ENCODE peak calls at places on chromosomes 11 and 22, in seven cellular contexts. One of them, this sample, is unnamed. For H3K9me3, the result is how much of the 10 kb centered on the place peaks cover.

GRCh38 chr11:48880021-48880441 is 103.7 kb downstream of the TRIM51G start:
- DNase-seq in CD4-positive, alpha-beta T cell: no peak
- DNase-seq in naive thymus-derived CD4-positive, alpha-beta T cell: no peak
- DNase-seq in PC-3: no peak
- DNase-seq in lung: no peak
- DNase-seq in GM12878: no peak
- DNase-seq in cardiac muscle cell: no peak
- DNase-seq in this sample: no peak

GRCh38 chr11:131195801-131196517 is 174.5 kb upstream of the NTM start:
- DNase-seq in cardiac muscle cell: peak
- DNase-seq in lung: peak
- DNase-seq in CD4-positive, alpha-beta T cell: no peak
- DNase-seq in naive thymus-derived CD4-positive, alpha-beta T cell: no peak
- DNase-seq in PC-3: peak
- DNase-seq in GM12878: no peak
- DNase-seq in this sample: no peak

GRCh38 chr22:26968873-26969272 is 311.5 kb downstream of the MIAT start:
- DNase-seq in CD4-positive, alpha-beta T cell: no peak
- DNase-seq in naive thymus-derived CD4-positive, alpha-beta T cell: no peak
- DNase-seq in GM12878: no peak
- DNase-seq in cardiac muscle cell: no peak
- DNase-seq in lung: no peak
- DNase-seq in PC-3: peak
- DNase-seq in this sample: no peak

GRCh38 chr11:102283088-102283487 is 34.2 kb upstream of the BIRC3 start:
- DNase-seq in GM12878: no peak
- DNase-seq in lung: no peak
- DNase-seq in PC-3: no peak
- DNase-seq in cardiac muscle cell: no peak
- DNase-seq in CD4-positive, alpha-beta T cell: no peak
- DNase-seq in naive thymus-derived CD4-positive, alpha-beta T cell: no peak
- DNase-seq in this sample: no peak

GRCh38 chr11:120137611-120138521 is at the start of gene TRIM29:
- DNase-seq in cardiac muscle cell: no peak
- DNase-seq in PC-3: peak
- DNase-seq in naive thymus-derived CD4-positive, alpha-beta T cell: no peak
- DNase-seq in GM12878: no peak
- DNase-seq in CD4-positive, alpha-beta T cell: no peak
- DNase-seq in lung: peak
- DNase-seq in this sample: no peak

GRCh38 chr11:106391771-106392412 is 314.4 kb downstream of the AASDHPPT start:
- DNase-seq in PC-3: peak
- DNase-seq in CD4-positive, alpha-beta T cell: no peak
- DNase-seq in cardiac muscle cell: peak
- DNase-seq in GM12878: no peak
- DNase-seq in lung: no peak
- DNase-seq in naive thymus-derived CD4-positive, alpha-beta T cell: no peak
- DNase-seq in this sample: no peak

GRCh38 chr11:27215471-27216267 is 147.3 kb downstream of the CCDC34 start:
- DNase-seq in cardiac muscle cell: no peak
- DNase-seq in GM12878: no peak
- DNase-seq in naive thymus-derived CD4-positive, alpha-beta T cell: no peak
- DNase-seq in lung: peak
- DNase-seq in PC-3: no peak
- DNase-seq in CD4-positive, alpha-beta T cell: no peak
- DNase-seq in this sample: no peak

GRCh38 chr22:23831781-23832180 is 7.0 kb downstream of the DERL3 start:
- DNase-seq in cardiac muscle cell: no peak
- DNase-seq in CD4-positive, alpha-beta T cell: no peak
- DNase-seq in naive thymus-derived CD4-positive, alpha-beta T cell: no peak
- DNase-seq in PC-3: no peak
- DNase-seq in lung: no peak
- DNase-seq in GM12878: no peak
- DNase-seq in this sample: no peak

GRCh38 chr11:95490625-95491024 is 259.6 kb upstream of the SESN3 start:
- DNase-seq in cardiac muscle cell: no peak
- DNase-seq in PC-3: no peak
- DNase-seq in lung: no peak
- DNase-seq in naive thymus-derived CD4-positive, alpha-beta T cell: no peak
- DNase-seq in GM12878: no peak
- DNase-seq in CD4-positive, alpha-beta T cell: no peak
- DNase-seq in this sample: no peak

GRCh38 chr11:70590356-70590991 is 192.1 kb downstream of the CTTN start:
- DNase-seq in naive thymus-derived CD4-positive, alpha-beta T cell: no peak
- DNase-seq in GM12878: no peak
- DNase-seq in CD4-positive, alpha-beta T cell: no peak
- DNase-seq in cardiac muscle cell: no peak
- DNase-seq in PC-3: no peak
- DNase-seq in lung: no peak
- DNase-seq in this sample: no peak

GRCh38 chr22:39432361-39432811 is 24.4 kb upstream of the MGAT3 start:
- DNase-seq in naive thymus-derived CD4-positive, alpha-beta T cell: no peak
- DNase-seq in lung: no peak
- DNase-seq in GM12878: no peak
- DNase-seq in cardiac muscle cell: no peak
- DNase-seq in PC-3: no peak
- DNase-seq in CD4-positive, alpha-beta T cell: no peak
- DNase-seq in this sample: no peak

GRCh38 chr11:66015094-66015881 is 3.5 kb downstream of the CST6 start:
- DNase-seq in lung: no peak
- DNase-seq in PC-3: peak
- DNase-seq in GM12878: no peak
- DNase-seq in naive thymus-derived CD4-positive, alpha-beta T cell: no peak
- DNase-seq in cardiac muscle cell: peak
- DNase-seq in CD4-positive, alpha-beta T cell: no peak
- DNase-seq in this sample: no peak

GRCh38 chr22:30413001-30413400 is 12.6 kb upstream of the MTFP1 start:
- DNase-seq in PC-3: no peak
- DNase-seq in cardiac muscle cell: no peak
- DNase-seq in CD4-positive, alpha-beta T cell: no peak
- DNase-seq in lung: no peak
- DNase-seq in GM12878: no peak
- DNase-seq in naive thymus-derived CD4-positive, alpha-beta T cell: no peak
- DNase-seq in this sample: no peak

GRCh38 chr11:10824888-10825287 is 16.2 kb upstream of the EIF4G2 start:
- DNase-seq in GM12878: no peak
- DNase-seq in cardiac muscle cell: no peak
- DNase-seq in PC-3: no peak
- DNase-seq in CD4-positive, alpha-beta T cell: no peak
- DNase-seq in naive thymus-derived CD4-positive, alpha-beta T cell: no peak
- DNase-seq in lung: no peak
- DNase-seq in this sample: no peak

GRCh38 chr11:106917973-106918372 is 100.3 kb downstream of the GUCY1A2 start:
- DNase-seq in GM12878: no peak
- DNase-seq in CD4-positive, alpha-beta T cell: no peak
- DNase-seq in cardiac muscle cell: peak
- DNase-seq in naive thymus-derived CD4-positive, alpha-beta T cell: no peak
- DNase-seq in PC-3: peak
- DNase-seq in lung: no peak
- DNase-seq in this sample: no peak

DNA sequence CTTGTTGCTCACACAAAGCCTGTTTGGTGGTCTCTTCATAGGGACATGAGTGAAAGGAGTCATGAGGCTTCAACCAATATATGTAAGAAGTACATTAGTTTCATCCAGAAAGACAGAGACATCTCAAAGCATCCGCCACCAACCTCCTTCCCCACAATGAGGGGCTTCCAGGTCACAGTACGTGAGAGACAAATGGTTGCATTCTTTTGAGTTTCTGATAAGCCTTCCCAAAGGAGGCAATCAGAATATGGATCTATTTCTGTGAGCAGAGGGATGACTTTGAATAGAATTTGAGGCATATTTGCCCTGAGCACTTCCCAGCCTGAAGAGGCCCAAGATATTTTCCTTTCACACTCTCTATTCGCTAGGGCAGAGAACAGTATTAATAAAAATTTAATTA is 931.1 kb downstream of the FAM181B start:
- DNase-seq in lung: no peak
- DNase-seq in GM12878: no peak
- DNase-seq in PC-3: no peak
- DNase-seq in naive thymus-derived CD4-positive, alpha-beta T cell: no peak
- DNase-seq in cardiac muscle cell: no peak
- DNase-seq in CD4-positive, alpha-beta T cell: no peak
- DNase-seq in this sample: no peak
- H3K27ac ChIP-seq in lung: no peak
- H3K27ac ChIP-seq in GM12878: no peak
- H3K27ac ChIP-seq in PC-3: no peak
- H3K27ac ChIP-seq in naive thymus-derived CD4-positive, alpha-beta T cell: no peak
- H3K27ac ChIP-seq in cardiac muscle cell: no peak
- H3K27ac ChIP-seq in CD4-positive, alpha-beta T cell: no peak
- H3K27ac ChIP-seq in this sample: no peak

GRCh38 chr22:25085156-25085555 is 114.5 kb upstream of the CRYBB3 start:
- DNase-seq in GM12878: no peak
- DNase-seq in naive thymus-derived CD4-positive, alpha-beta T cell: no peak
- DNase-seq in lung: no peak
- DNase-seq in cardiac muscle cell: no peak
- DNase-seq in PC-3: no peak
- DNase-seq in CD4-positive, alpha-beta T cell: no peak
- DNase-seq in this sample: no peak

GRCh38 chr22:25083414-25084166 is 116.1 kb upstream of the CRYBB3 start:
- DNase-seq in naive thymus-derived CD4-positive, alpha-beta T cell: no peak
- DNase-seq in cardiac muscle cell: no peak
- DNase-seq in CD4-positive, alpha-beta T cell: no peak
- DNase-seq in PC-3: no peak
- DNase-seq in GM12878: no peak
- DNase-seq in lung: no peak
- DNase-seq in this sample: no peak

GRCh38 chr22:25086902-25087282 is 112.8 kb upstream of the CRYBB3 start:
- DNase-seq in PC-3: no peak
- DNase-seq in GM12878: no peak
- DNase-seq in lung: no peak
- DNase-seq in cardiac muscle cell: no peak
- DNase-seq in CD4-positive, alpha-beta T cell: no peak
- DNase-seq in naive thymus-derived CD4-positive, alpha-beta T cell: no peak
- DNase-seq in this sample: no peak

GRCh38 chr22:25084405-25085107 is 115.1 kb upstream of the CRYBB3 start:
- DNase-seq in naive thymus-derived CD4-positive, alpha-beta T cell: no peak
- DNase-seq in lung: no peak
- DNase-seq in PC-3: no peak
- DNase-seq in CD4-positive, alpha-beta T cell: no peak
- DNase-seq in GM12878: no peak
- DNase-seq in cardiac muscle cell: no peak
- DNase-seq in this sample: no peak

GRCh38 chr22:25085930-25086901 is 113.4 kb upstream of the CRYBB3 start:
- DNase-seq in GM12878: peak
- DNase-seq in PC-3: no peak
- DNase-seq in cardiac muscle cell: peak
- DNase-seq in lung: no peak
- DNase-seq in naive thymus-derived CD4-positive, alpha-beta T cell: no peak
- DNase-seq in CD4-positive, alpha-beta T cell: no peak
- DNase-seq in this sample: no peak
- H3K9me3 ChIP-seq in GM12878: under half
- H3K9me3 ChIP-seq in PC-3: under half
- H3K9me3 ChIP-seq in cardiac muscle cell: under half
- H3K9me3 ChIP-seq in lung: under half
- H3K9me3 ChIP-seq in naive thymus-derived CD4-positive, alpha-beta T cell: under half
- H3K9me3 ChIP-seq in CD4-positive, alpha-beta T cell: under half
- H3K9me3 ChIP-seq in this sample: under half

GRCh38 chr22:44701187-44701586 is 817 bp upstream of the PRR5 start:
- DNase-seq in cardiac muscle cell: no peak
- DNase-seq in lung: no peak
- DNase-seq in naive thymus-derived CD4-positive, alpha-beta T cell: no peak
- DNase-seq in CD4-positive, alpha-beta T cell: no peak
- DNase-seq in GM12878: no peak
- DNase-seq in PC-3: no peak
- DNase-seq in this sample: no peak
- H3K27ac ChIP-seq in cardiac muscle cell: no peak
- H3K27ac ChIP-seq in lung: no peak
- H3K27ac ChIP-seq in naive thymus-derived CD4-positive, alpha-beta T cell: peak
- H3K27ac ChIP-seq in CD4-positive, alpha-beta T cell: peak
- H3K27ac ChIP-seq in GM12878: no peak
- H3K27ac ChIP-seq in PC-3: no peak
- H3K27ac ChIP-seq in this sample: peak

GRCh38 chr11:6400431-6401345 is 10.4 kb downstream of the SMPD1 start:
- DNase-seq in naive thymus-derived CD4-positive, alpha-beta T cell: no peak
- DNase-seq in cardiac muscle cell: no peak
- DNase-seq in lung: no peak
- DNase-seq in CD4-positive, alpha-beta T cell: no peak
- DNase-seq in PC-3: no peak
- DNase-seq in GM12878: no peak
- DNase-seq in this sample: no peak
- H3K9me3 ChIP-seq in naive thymus-derived CD4-positive, alpha-beta T cell: under half
- H3K9me3 ChIP-seq in cardiac muscle cell: under half
- H3K9me3 ChIP-seq in lung: under half
- H3K9me3 ChIP-seq in CD4-positive, alpha-beta T cell: under half
- H3K9me3 ChIP-seq in PC-3: under half
- H3K9me3 ChIP-seq in GM12878: under half
- H3K9me3 ChIP-seq in this sample: under half

This sample was measured in CD4-positive, alpha-beta memory T cell.